ENCODE peak calls at places on chromosomes 4 and X, in ten cellular contexts. S, Q, D, L, K, Z, Y, R, U and B are unnamed samples.

GRCh38 chr4:144347116-144347515 is 206.6 kb upstream of the GYPA start:
- DNase-seq in S (no peak), Q (no peak), D (no peak), L (no peak), K (no peak), Z (no peak), Y (no peak), R (no peak), U (no peak), B (no peak)

GRCh38 chr4:77012726-77013125 is 63.1 kb downstream of the CCNI start:
- DNase-seq in S (no peak), Q (no peak), D (no peak), L (no peak), K (no peak), Z (no peak), Y (peak; percentile 31), R (no peak), U (no peak), B (no peak)

GRCh38 chrX:40099046-40099968 is 1.5 kb upstream of the BCOR start:
- DNase-seq in S (no peak), Q (peak; percentile 25), D (peak; percentile 31), L (no peak), K (peak; percentile 91), Z (peak; percentile 59), Y (peak; percentile 33), R (no peak), U (peak; percentile 44), B (no peak)

GRCh38 chr4:82798168-82799005 is at the start of gene SCD5:
- DNase-seq in S (peak; percentile 77), Q (peak; percentile 19), D (peak; percentile 33), L (peak; percentile 35), K (peak; percentile 83), Z (peak; percentile 93), Y (peak; percentile 70), R (peak; percentile 66), U (peak; percentile 5), B (peak; percentile 23)

GRCh38 chr4:38621004-38621684 is 42.9 kb upstream of the KLF3 start:
- DNase-seq in S (no peak), Q (peak; percentile 43), D (peak; percentile 93), L (no peak), K (no peak), Z (no peak), Y (no peak), R (peak; percentile 15), U (no peak), B (no peak)

GRCh38 chrX:131792789-131793462 is 230.2 kb upstream of the STK26 start:
- DNase-seq in S (no peak), Q (peak; percentile 85), D (no peak), L (peak; percentile 4), K (peak; percentile 88), Z (no peak), Y (no peak), R (peak; percentile 59), U (no peak), B (no peak)

GRCh38 chr4:41160010-41160789 is 54.1 kb downstream of the APBB2 start:
- DNase-seq in S (no peak), Q (no peak), D (no peak), L (no peak), K (no peak), Z (no peak), Y (no peak), R (no peak), U (no peak), B (no peak)

GRCh38 chr4:111930658-111931057 is 214.6 kb upstream of the FAM241A start:
- DNase-seq in S (peak; percentile 11), Q (no peak), D (no peak), L (no peak), K (no peak), Z (no peak), Y (no peak), R (no peak), U (no peak), B (no peak)